ENCODE peak calls at places on chromosome 21, in eight cellular contexts. S is skeletal muscle cell, B is ovary, E is H7, P is NCI-H1417, V is kidney epithelial cell, W is HCT116, Q is amniotic stem cell. C is an unnamed sample.

GRCh38 chr21:34558166-34558565 is 46.2 kb upstream of the KCNE1 start:
- DNase-seq in S (no peak), B (no peak), E (no peak), P (no peak), V (no peak), W (no peak), Q (no peak), C (no peak)

GRCh38 chr21:15192243-15192642 is 127.4 kb upstream of the NRIP1 start:
- DNase-seq in S (peak; percentile 85), B (no peak), E (no peak), P (no peak), V (no peak), W (no peak), Q (no peak), C (no peak)

GRCh38 chr21:42063206-42063577 is 7.9 kb upstream of the UMODL1 start:
- DNase-seq in S (no peak), B (no peak), E (no peak), P (peak; percentile 81), V (no peak), W (no peak), Q (no peak), C (no peak)

GRCh38 chr21:45013271-45013841 is 61.0 kb upstream of the ADARB1 start:
- DNase-seq in S (no peak), B (no peak), E (peak; percentile 78), P (no peak), V (no peak), W (no peak), Q (no peak), C (no peak)

GRCh38 chr21:34936299-34936698 is 112.8 kb downstream of the RUNX1 start:
- DNase-seq in S (no peak), B (no peak), E (no peak), P (no peak), V (no peak), W (no peak), Q (no peak), C (no peak)

GRCh38 chr21:35072960-35073359 is 23.9 kb upstream of the RUNX1 start:
- DNase-seq in S (no peak), B (peak; percentile 60), E (no peak), P (no peak), V (no peak), W (no peak), Q (peak; percentile 60), C (no peak)

GRCh38 chr21:14843991-14844390 is 220.8 kb downstream of the NRIP1 start:
- DNase-seq in S (no peak), B (no peak), E (no peak), P (no peak), V (no peak), W (no peak), Q (no peak), C (no peak)

GRCh38 chr21:16608209-16608830 is 878.5 kb downstream of the USP25 start:
- DNase-seq in S (no peak), B (no peak), E (peak; percentile 50), P (no peak), V (no peak), W (no peak), Q (no peak), C (no peak)

GRCh38 chr21:28742527-28742926 is 250.2 kb downstream of the LTN1 start:
- DNase-seq in S (no peak), B (no peak), E (no peak), P (no peak), V (no peak), W (no peak), Q (no peak), C (no peak)

GRCh38 chr21:21324297-21324696 is 326.1 kb downstream of the NCAM2 start:
- DNase-seq in S (no peak), B (no peak), E (peak; percentile 1), P (no peak), V (no peak), W (no peak), Q (no peak), C (no peak)

GRCh38 chr21:38244407-38244787 is 12.4 kb upstream of the KCNJ15 start:
- DNase-seq in S (no peak), B (no peak), E (no peak), P (no peak), V (no peak), W (no peak), Q (no peak), C (no peak)

GRCh38 chr21:34697826-34698225 is 29.0 kb downstream of the CLIC6 start:
- DNase-seq in S (no peak), B (no peak), E (no peak), P (no peak), V (no peak), W (no peak), Q (no peak), C (no peak)

GRCh38 chr21:44494418-44494817 is 39.1 kb downstream of the LRRC3 start:
- DNase-seq in S (no peak), B (no peak), E (no peak), P (no peak), V (no peak), W (no peak), Q (no peak), C (no peak)

GRCh38 chr21:37944492-37944891 is 28.2 kb upstream of the KCNJ6 start:
- DNase-seq in S (no peak), B (no peak), E (no peak), P (no peak), V (no peak), W (no peak), Q (no peak), C (no peak)

GRCh38 chr21:32094792-32095191 is 184.1 kb downstream of the MIS18A start:
- DNase-seq in S (no peak), B (no peak), E (peak; percentile 52), P (no peak), V (no peak), W (peak; percentile 29), Q (no peak), C (no peak)

GRCh38 chr21:33265664-33266049 is 510 bp upstream of the IL10RB start:
- DNase-seq in S (no peak), B (no peak), E (peak; percentile 54), P (no peak), V (no peak), W (no peak), Q (no peak), C (no peak)

GRCh38 chr21:27060190-27060589 is 93.3 kb upstream of the ADAMTS5 start:
- DNase-seq in S (peak; percentile 38), B (no peak), E (no peak), P (no peak), V (no peak), W (no peak), Q (no peak), C (no peak)

GRCh38 chr21:29436143-29436542 is 137.4 kb downstream of the BACH1 start:
- DNase-seq in S (peak; percentile 25), B (no peak), E (no peak), P (no peak), V (no peak), W (no peak), Q (no peak), C (no peak)

GRCh38 chr21:36464590-36464989 is 15.3 kb downstream of the CLDN14 start:
- DNase-seq in S (no peak), B (no peak), E (no peak), P (no peak), V (no peak), W (no peak), Q (no peak), C (no peak)

GRCh38 chr21:45029968-45030636 is 44.3 kb upstream of the ADARB1 start:
- DNase-seq in S (no peak), B (no peak), E (peak; percentile 93), P (peak; percentile 40), V (no peak), W (no peak), Q (no peak), C (no peak)

GRCh38 chr21:44024895-44025353 is 12.8 kb downstream of the TRAPPC10 start:
- DNase-seq in S (no peak), B (peak; percentile 70), E (peak; percentile 56), P (no peak), V (no peak), W (no peak), Q (no peak), C (no peak)

GRCh38 chr21:27793901-27794300 is 827.0 kb upstream of the ADAMTS5 start:
- DNase-seq in S (no peak), B (no peak), E (no peak), P (no peak), V (no peak), W (no peak), Q (no peak), C (no peak)

GRCh38 chr21:42614811-42615342 is 38.5 kb upstream of the PDE9A start:
- DNase-seq in S (no peak), B (no peak), E (peak; percentile 74), P (no peak), V (no peak), W (no peak), Q (no peak), C (no peak)

GRCh38 chr21:45410151-45410864 is 5.3 kb downstream of the COL18A1 start:
- DNase-seq in S (no peak), B (peak; percentile 73), E (no peak), P (no peak), V (no peak), W (no peak), Q (no peak), C (no peak)

GRCh38 chr21:41966341-41966833 is 12.6 kb upstream of the C2CD2 start:
- DNase-seq in S (no peak), B (no peak), E (no peak), P (no peak), V (no peak), W (no peak), Q (no peak), C (peak; percentile 47)

GRCh38 chr21:44801468-44802395 is at the start of gene UBE2G2:
- DNase-seq in S (peak; percentile 33), B (peak; percentile 91), E (peak; percentile 97), P (peak; percentile 87), V (no peak), W (peak; percentile 27), Q (peak; percentile 53), C (peak; percentile 69)

GRCh38 chr21:26842976-26843911 is 2.0 kb downstream of the ADAMTS1 start:
- DNase-seq in S (peak; percentile 95), B (peak; percentile 96), E (peak; percentile 76), P (peak; percentile 62), V (peak; percentile 81), W (no peak), Q (peak; percentile 94), C (peak; percentile 85)

GRCh38 chr21:43959231-43960041 is 52.7 kb upstream of the TRAPPC10 start:
- DNase-seq in S (no peak), B (no peak), E (peak; percentile 64), P (peak; percentile 56), V (no peak), W (no peak), Q (no peak), C (no peak)

GRCh38 chr21:26124421-26124833 is 46.1 kb downstream of the APP start:
- DNase-seq in S (no peak), B (no peak), E (no peak), P (no peak), V (no peak), W (no peak), Q (no peak), C (no peak)

GRCh38 chr21:14533555-14534400 is 12.3 kb downstream of the SAMSN1 start:
- DNase-seq in S (peak; percentile 14), B (no peak), E (no peak), P (no peak), V (peak; percentile 38), W (peak; percentile 67), Q (no peak), C (no peak)

GRCh38 chr21:35810431-35810970 is 249.8 kb downstream of the SETD4 start:
- DNase-seq in S (no peak), B (no peak), E (no peak), P (no peak), V (no peak), W (no peak), Q (no peak), C (no peak)

GRCh38 chr21:45055861-45056260 is 18.5 kb upstream of the ADARB1 start:
- DNase-seq in S (no peak), B (no peak), E (peak; percentile 52), P (peak; percentile 7), V (no peak), W (no peak), Q (no peak), C (no peak)

GRCh38 chr21:39705849-39706248 is 39.1 kb upstream of the IGSF5 start:
- DNase-seq in S (no peak), B (no peak), E (no peak), P (no peak), V (no peak), W (no peak), Q (peak; percentile 16), C (no peak)

GRCh38 chr21:32143222-32143939 is 135.5 kb downstream of the MIS18A start:
- DNase-seq in S (no peak), B (peak; percentile 48), E (no peak), P (no peak), V (no peak), W (no peak), Q (no peak), C (no peak)

C was measured in T1000.